ENCODE peak calls at places on chromosomes 3 and 15, in seven cellular contexts. G, P, X, Z, L, F and W are unnamed samples.

GRCh38 chr15:38164061-38164460 is 88.6 kb upstream of the SPRED1 start:
- DNase-seq in G (no peak), P (no peak), X (no peak), Z (no peak), L (no peak), F (no peak), W (no peak)

GRCh38 chr15:57849332-57849731 is 142.8 kb downstream of the POLR2M start:
- DNase-seq in G (no peak), P (no peak), X (no peak), Z (no peak), L (no peak), F (no peak), W (no peak)

GRCh38 chr3:138768126-138768525 is 66.6 kb downstream of the PIK3CB start:
- DNase-seq in G (no peak), P (no peak), X (no peak), Z (no peak), L (peak; percentile 21), F (no peak), W (no peak)

GRCh38 chr3:186097663-186098451 is 11.0 kb downstream of the ETV5 start:
- DNase-seq in G (no peak), P (peak; percentile 88), X (peak; percentile 85), Z (peak; percentile 28), L (no peak), F (peak; percentile 82), W (peak; percentile 66)

GRCh38 chr15:70480196-70480856 is 283.0 kb downstream of the UACA start:
- DNase-seq in G (no peak), P (no peak), X (no peak), Z (no peak), L (peak; percentile 87), F (no peak), W (no peak)

GRCh38 chr3:185796431-185797107 is 28.3 kb downstream of the IGF2BP2 start:
- DNase-seq in G (peak; percentile 31), P (peak; percentile 23), X (no peak), Z (no peak), L (no peak), F (peak; percentile 82), W (peak; percentile 59)

GRCh38 chr15:76177491-76178040 is 117.8 kb downstream of the TMEM266 start:
- DNase-seq in G (peak; percentile 61), P (no peak), X (no peak), Z (no peak), L (no peak), F (no peak), W (no peak)

GRCh38 chr15:89002281-89002761 is 85.9 kb upstream of the ABHD2 start:
- DNase-seq in G (peak; percentile 80), P (peak; percentile 19), X (no peak), Z (no peak), L (peak; percentile 80), F (no peak), W (no peak)

GRCh38 chr3:197031315-197032285 is 2.0 kb upstream of the MELTF start:
- DNase-seq in G (peak; percentile 82), P (peak; percentile 59), X (peak; percentile 74), Z (peak; percentile 86), L (peak; percentile 53), F (peak; percentile 64), W (peak; percentile 31)

GRCh38 chr3:159817136-159817535 is 171.5 kb upstream of the IL12A start:
- DNase-seq in G (no peak), P (no peak), X (no peak), Z (no peak), L (no peak), F (no peak), W (peak; percentile 51)

GRCh38 chr15:49279481-49280186 is 109.6 kb downstream of the GALK2 start:
- DNase-seq in G (no peak), P (no peak), X (no peak), Z (no peak), L (no peak), F (no peak), W (no peak)

GRCh38 chr15:33600161-33600560 is 289.4 kb downstream of the RYR3 start:
- DNase-seq in G (no peak), P (no peak), X (no peak), Z (no peak), L (no peak), F (no peak), W (no peak)

GRCh38 chr15:69725210-69725609 is 272.6 kb downstream of the RPLP1 start:
- DNase-seq in G (no peak), P (no peak), X (no peak), Z (no peak), L (no peak), F (no peak), W (no peak)

GRCh38 chr3:77348244-77348855 is 308.5 kb downstream of the ROBO2 start:
- DNase-seq in G (no peak), P (no peak), X (no peak), Z (no peak), L (peak; percentile 5), F (no peak), W (no peak)

GRCh38 chr3:192417559-192418055 is 309.7 kb downstream of the FGF12 start:
- DNase-seq in G (no peak), P (no peak), X (no peak), Z (no peak), L (no peak), F (no peak), W (no peak)

GRCh38 chr15:93831641-93832040 is 399.7 kb upstream of the MCTP2 start:
- DNase-seq in G (no peak), P (no peak), X (no peak), Z (no peak), L (no peak), F (no peak), W (no peak)

GRCh38 chr3:186985713-186986364 is 55.5 kb downstream of the ST6GAL1 start:
- DNase-seq in G (no peak), P (no peak), X (no peak), Z (no peak), L (peak; percentile 82), F (no peak), W (no peak)

GRCh38 chr15:67322481-67322880 is 67.9 kb downstream of the IQCH start:
- DNase-seq in G (no peak), P (no peak), X (no peak), Z (no peak), L (no peak), F (no peak), W (no peak)

GRCh38 chr3:35737080-35737479 is 97.8 kb downstream of the ARPP21 start:
- DNase-seq in G (no peak), P (no peak), X (no peak), Z (no peak), L (no peak), F (no peak), W (no peak)

GRCh38 chr3:4826237-4827100 is 152.8 kb upstream of the BHLHE40 start:
- DNase-seq in G (no peak), P (peak; percentile 78), X (peak; percentile 74), Z (peak; percentile 71), L (no peak), F (peak; percentile 14), W (peak; percentile 86)

GRCh38 chr15:77327844-77328529 is 91.9 kb downstream of the PEAK1 start:
- DNase-seq in G (no peak), P (no peak), X (no peak), Z (no peak), L (no peak), F (no peak), W (no peak)

GRCh38 chr15:77327168-77327567 is 92.7 kb downstream of the PEAK1 start:
- DNase-seq in G (no peak), P (no peak), X (no peak), Z (no peak), L (no peak), F (no peak), W (no peak)

GRCh38 chr15:77333166-77333565 is 86.7 kb downstream of the PEAK1 start:
- DNase-seq in G (no peak), P (no peak), X (no peak), Z (no peak), L (no peak), F (no peak), W (no peak)

DNA sequence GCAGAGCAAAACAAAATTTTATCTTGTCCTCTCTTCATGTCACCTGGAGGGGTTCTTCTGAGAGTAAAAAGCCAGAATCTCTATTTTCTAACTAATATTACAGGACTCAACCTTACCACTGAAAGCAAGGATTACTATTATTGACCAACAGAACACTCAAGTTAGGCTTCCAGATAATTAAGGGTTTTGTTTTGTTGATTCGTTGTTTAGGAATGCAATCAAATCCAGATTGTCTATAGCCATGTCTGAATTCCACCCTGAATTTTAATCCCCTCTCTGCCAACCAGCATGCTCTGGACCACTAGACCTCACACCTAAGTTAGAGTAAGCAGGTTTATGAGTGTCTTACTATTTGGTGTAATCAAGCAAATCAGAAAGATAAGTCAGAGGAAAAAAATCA is 90.7 kb downstream of the PEAK1 start:
- DNase-seq in G (peak; percentile 7), P (no peak), X (no peak), Z (no peak), L (no peak), F (no peak), W (no peak)
- TF ChIP-seq CTCF in G (no peak), P (no peak), X (no peak), Z (no peak), L (no peak), F (no peak), W (no peak)

GRCh38 chr3:41893977-41894376 is 67.9 kb downstream of the ULK4 start:
- DNase-seq in G (no peak), P (no peak), X (no peak), Z (no peak), L (peak; percentile 50), F (peak; percentile 29), W (no peak)
- TF ChIP-seq CTCF in G (peak; percentile 46), P (peak; percentile 14), X (peak; percentile 55), Z (peak; percentile 54), L (peak; percentile 23), F (no peak), W (no peak)

DNA sequence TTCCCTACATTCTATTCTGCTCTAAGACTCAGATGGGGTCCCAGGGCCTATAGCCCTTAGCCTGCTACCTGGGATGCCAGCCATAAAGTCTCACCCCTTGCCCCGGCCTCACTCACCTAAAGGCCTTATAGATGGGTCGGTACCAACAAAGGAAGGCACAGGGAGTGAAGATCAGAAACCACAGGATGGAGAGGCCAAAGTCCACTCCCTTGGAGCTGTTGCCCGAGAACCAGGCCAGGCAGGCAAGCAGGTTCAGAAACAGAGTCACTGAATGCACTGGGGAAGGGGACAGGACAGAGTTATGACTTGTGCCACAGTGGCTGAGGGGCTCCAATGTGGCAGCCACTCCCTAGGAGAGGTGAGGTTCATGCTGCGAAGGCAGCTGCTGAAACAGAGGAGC is 7.4 kb upstream of the ULK3 start:
- DNase-seq in G (no peak), P (no peak), X (no peak), Z (no peak), L (no peak), F (no peak), W (no peak)
- TF ChIP-seq CTCF in G (no peak), P (no peak), X (no peak), Z (no peak), L (no peak), F (no peak), W (no peak)

GRCh38 chr3:158053386-158053785 is 52.8 kb downstream of the SHOX2 start:
- DNase-seq in G (no peak), P (no peak), X (no peak), Z (no peak), L (no peak), F (no peak), W (no peak)

DNA sequence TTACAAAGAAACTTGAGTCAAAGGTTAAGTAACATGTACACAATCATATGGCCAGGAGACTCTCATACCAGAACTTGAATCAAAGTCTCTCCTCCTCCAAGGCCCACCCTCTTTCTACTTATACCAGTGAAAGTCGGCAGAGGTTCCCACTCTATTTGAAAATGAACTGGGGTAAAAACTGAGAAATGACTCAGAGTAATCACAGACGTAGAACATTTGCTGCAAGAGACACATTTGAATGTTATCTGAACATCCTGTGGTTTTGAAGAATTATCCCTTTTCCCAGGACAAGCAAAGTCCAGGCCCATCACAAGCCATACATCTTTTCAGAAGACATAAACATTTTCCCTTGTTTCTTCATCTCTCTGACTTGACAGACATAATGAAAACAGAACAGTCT is 55.8 kb downstream of the SHOX2 start:
- DNase-seq in G (no peak), P (no peak), X (no peak), Z (no peak), L (peak; percentile 4), F (no peak), W (no peak)
- TF ChIP-seq CTCF in G (no peak), P (no peak), X (no peak), Z (no peak), L (no peak), F (no peak), W (no peak)